ENCODE peak calls at places on chromosomes 2 and 18, in ten cellular contexts. L is aorta, W is memory B cell, C is kidney, O is activated T-cell treated with anti-CD3 and anti-CD28 coated beads for 1 hour, D is NCI-H1092, X is GM10248, Q is non-pigmented ciliary epithelial cell, P is stomach, Y is small intestine. I is an unnamed sample.

GRCh38 chr2:237864940-237865622 is 5.7 kb downstream of the RAMP1 start:
- DNase-seq in P (no peak), Y (peak), W (no peak), L (peak), X (no peak), C (peak), O (no peak), D (no peak), Q (no peak), I (no peak)

GRCh38 chr2:158969162-158969716 is 799 bp downstream of the TANC1 start:
- DNase-seq in P (no peak), W (no peak), L (peak), X (no peak), D (no peak), Q (no peak), C (no peak), O (no peak), Y (peak), I (peak)

GRCh38 chr2:206086683-206087350 is 843 bp upstream of the INO80D start:
- DNase-seq in D (no peak), P (no peak), C (no peak), Y (peak), X (no peak), L (no peak), W (no peak), Q (no peak), O (no peak), I (no peak)

GRCh38 chr2:128372621-128373341 is 54.1 kb upstream of the HS6ST1 start:
- DNase-seq in L (no peak), W (no peak), Y (peak), X (no peak), Q (no peak), D (no peak), C (peak), P (peak), O (no peak), I (no peak)

GRCh38 chr18:45688834-45689233 is 35.1 kb upstream of the SLC14A1 start:
- DNase-seq in O (peak), Q (no peak), X (peak), C (no peak), L (no peak), P (no peak), W (no peak), Y (peak), D (no peak), I (no peak)

GRCh38 chr2:48713647-48714046 is 41.9 kb downstream of the LHCGR start:
- DNase-seq in W (no peak), O (no peak), X (no peak), P (no peak), D (no peak), L (no peak), C (no peak), Q (no peak), Y (no peak), I (no peak)

GRCh38 chr2:106269591-106270291 is 75.6 kb upstream of the UXS1 start:
- DNase-seq in W (no peak), X (peak), P (peak), Q (no peak), O (no peak), Y (peak), D (peak), L (peak), C (peak), I (peak)

GRCh38 chr18:78239090-78239457 is 740.5 kb upstream of the SALL3 start:
- DNase-seq in Q (no peak), W (no peak), L (no peak), D (no peak), X (no peak), Y (no peak), P (no peak), C (no peak), O (no peak), I (no peak)

GRCh38 chr2:240962371-240963064 is 35.9 kb upstream of the SNED1 start:
- DNase-seq in L (peak), Q (no peak), D (no peak), Y (peak), P (peak), W (no peak), X (no peak), C (peak), O (no peak), I (no peak)